ENCODE peak calls at places on chromosomes 13 and 19, in eight cellular contexts. K is HTR-8/SVneo; R is stimulated activated CD8-positive, alpha-beta memory T cell treated with anti-CD3 and anti-CD28 coated beads, Interleukin-15, amount 100 ng/mL, for 4 hours; V is GF-D8; O is retina; Q is fibroblast of pulmonary artery; E is AG08396; W is stimulated activated CD4-positive, alpha-beta T cell treated with anti-CD3 and anti-CD28 coated beads, TNF-alpha, amount 100 ng/mL, for 24 hours. F is an unnamed sample.

GRCh38 chr13:32045537-32045936 is 14.0 kb downstream of the FRY start:
- DNase-seq in O (no peak), Q (no peak), K (no peak), V (no peak), R (no peak), E (no peak), W (no peak), F (no peak)

GRCh38 chr19:13849991-13850909 is 26.7 kb upstream of the NANOS3 start:
- DNase-seq in O (peak), W (peak), K (no peak), V (no peak), R (no peak), E (peak), Q (peak), F (peak)

GRCh38 chr19:55453861-55454260 is 7.6 kb downstream of the ISOC2 start:
- DNase-seq in V (no peak), E (no peak), R (no peak), Q (no peak), W (no peak), K (no peak), O (no peak), F (no peak)

GRCh38 chr13:82739881-82740280 is 1142.4 kb downstream of the SLITRK1 start:
- DNase-seq in W (no peak), R (no peak), O (no peak), Q (peak), E (no peak), V (no peak), K (no peak), F (no peak)

GRCh38 chr19:16535381-16535780 is 6.9 kb downstream of the CHERP start:
- DNase-seq in Q (no peak), E (no peak), O (no peak), R (no peak), K (no peak), V (no peak), W (no peak), F (no peak)

GRCh38 chr13:45538382-45538781 is 73.6 kb downstream of the COG3 start:
- DNase-seq in V (no peak), K (no peak), O (no peak), R (no peak), W (no peak), Q (no peak), E (no peak), F (no peak)

GRCh38 chr19:35913589-35913988 is 5.5 kb upstream of the TYROBP start:
- DNase-seq in V (no peak), R (no peak), Q (no peak), K (no peak), E (no peak), O (no peak), W (no peak), F (no peak)

GRCh38 chr19:57903298-57904174 is 12.9 kb downstream of the ZNF417 start:
- DNase-seq in K (no peak), W (no peak), R (no peak), E (peak), Q (peak), O (peak), V (no peak), F (no peak)

GRCh38 chr19:42281175-42282035 is 12.4 kb downstream of the CIC start:
- DNase-seq in E (peak), R (no peak), W (no peak), Q (peak), O (peak), V (no peak), K (no peak), F (peak)

GRCh38 chr19:11191273-11191755 is 6.0 kb downstream of the KANK2 start:
- DNase-seq in V (no peak), O (no peak), K (peak), Q (peak), E (peak), W (no peak), R (no peak), F (peak)

GRCh38 chr13:77800219-77800618 is 102.7 kb downstream of the SLAIN1 start:
- DNase-seq in O (no peak), E (no peak), K (no peak), V (no peak), R (no peak), W (no peak), Q (peak), F (no peak)

GRCh38 chr13:79679334-79679733 is 198.4 kb downstream of the NDFIP2 start:
- DNase-seq in W (peak), Q (peak), R (no peak), V (peak), E (peak), K (peak), O (peak), F (no peak)

GRCh38 chr13:28322256-28322895 is 172.6 kb downstream of the FLT1 start:
- DNase-seq in K (no peak), Q (peak), O (no peak), W (no peak), V (no peak), R (no peak), E (no peak), F (no peak)

GRCh38 chr19:9935409-9936062 is 779 bp downstream of the OLFM2 start:
- DNase-seq in Q (no peak), W (no peak), O (peak), K (no peak), E (no peak), R (no peak), V (no peak), F (no peak)

GRCh38 chr19:16421982-16422381 is 49.8 kb downstream of the EPS15L1 start:
- DNase-seq in O (no peak), E (no peak), Q (no peak), W (no peak), K (no peak), V (no peak), R (no peak), F (no peak)

GRCh38 chr19:58181902-58182576 is 822 bp upstream of the ZNF274 start:
- DNase-seq in Q (peak), W (peak), R (peak), E (no peak), V (peak), O (no peak), K (peak), F (no peak)

GRCh38 chr13:50801087-50801931 is 42.2 kb downstream of the DLEU7 start:
- DNase-seq in V (peak), O (peak), R (peak), W (peak), E (peak), Q (peak), K (peak), F (no peak)

GRCh38 chr19:6528544-6529121 is 2.2 kb upstream of the TNFSF9 start:
- DNase-seq in Q (no peak), K (no peak), O (no peak), V (peak), R (no peak), E (no peak), W (no peak), F (peak)

GRCh38 chr19:47190167-47190727 is 40.8 kb downstream of the BBC3 start:
- DNase-seq in O (peak), W (peak), Q (peak), E (peak), R (peak), K (peak), V (no peak), F (no peak)

GRCh38 chr13:99959538-99960230 is 11.9 kb downstream of the ZIC5 start:
- DNase-seq in V (no peak), O (peak), R (no peak), Q (no peak), E (no peak), W (no peak), K (no peak), F (no peak)

GRCh38 chr13:19818223-19818842 is 35.6 kb upstream of the PSPC1 start:
- DNase-seq in R (no peak), Q (peak), W (peak), O (peak), K (no peak), V (no peak), E (no peak), F (no peak)

GRCh38 chr13:41931337-41931736 is 29.6 kb downstream of the VWA8 start:
- DNase-seq in Q (peak), W (no peak), V (no peak), O (no peak), R (no peak), K (no peak), E (no peak), F (no peak)

GRCh38 chr19:40492274-40492673 is 25.5 kb downstream of the SPTBN4 start:
- DNase-seq in V (no peak), K (no peak), Q (no peak), W (no peak), O (no peak), E (no peak), R (no peak), F (no peak)

GRCh38 chr19:13026478-13026999 is 31.3 kb downstream of the NFIX start:
- DNase-seq in E (no peak), W (no peak), O (no peak), K (no peak), V (no peak), R (no peak), Q (peak), F (no peak)

GRCh38 chr13:110349239-110349638 is 42.2 kb downstream of the COL4A2 start:
- DNase-seq in O (no peak), V (no peak), Q (no peak), W (no peak), E (no peak), K (no peak), R (no peak), F (no peak)

GRCh38 chr13:95559100-95559499 is 6.6 kb downstream of the CLDN10 start:
- DNase-seq in K (no peak), E (no peak), V (no peak), R (no peak), W (no peak), O (no peak), Q (no peak), F (no peak)

GRCh38 chr13:106683179-106683578 is 115.2 kb upstream of the ARGLU1 start:
- DNase-seq in V (no peak), W (no peak), O (no peak), E (no peak), R (no peak), K (no peak), Q (no peak), F (no peak)

GRCh38 chr19:18401580-18402112 is 4.2 kb upstream of the LRRC25 start:
- DNase-seq in K (no peak), E (no peak), Q (peak), V (peak), W (no peak), R (no peak), O (no peak), F (peak)

F was measured in DMS 273 treated with DMSO at 0.1 percent for 48 hours.